ENCODE peak calls at places on chromosome 7, in four cellular contexts. One of them, this sample, is unnamed.

GRCh38 chr7:70598976-70599375 is 533.0 kb upstream of the GALNT17 start:
- DNase-seq in psoas muscle: no peak
- DNase-seq in Peyer's patch: no peak
- DNase-seq in pancreas: no peak
- DNase-seq in this sample: no peak

GRCh38 chr7:31648288-31648687 is 38.7 kb upstream of the PPP1R17 start:
- DNase-seq in psoas muscle: no peak
- DNase-seq in pancreas: no peak
- DNase-seq in Peyer's patch: no peak
- DNase-seq in this sample: no peak

GRCh38 chr7:22357311-22358175 is 589 bp upstream of the RAPGEF5 start:
- DNase-seq in pancreas: peak; percentile 43
- DNase-seq in psoas muscle: no peak
- DNase-seq in Peyer's patch: peak; percentile 58
- DNase-seq in this sample: no peak

GRCh38 chr7:154902600-154903082 is 100.3 kb downstream of the PAXIP1 start:
- DNase-seq in Peyer's patch: no peak
- DNase-seq in psoas muscle: no peak
- DNase-seq in pancreas: no peak
- DNase-seq in this sample: no peak

GRCh38 chr7:137475966-137476365 is 132.4 kb upstream of the PTN start:
- DNase-seq in pancreas: no peak
- DNase-seq in Peyer's patch: no peak
- DNase-seq in psoas muscle: no peak
- DNase-seq in this sample: no peak

GRCh38 chr7:136050462-136050847 is 73.3 kb upstream of the MTPN start:
- DNase-seq in psoas muscle: no peak
- DNase-seq in Peyer's patch: no peak
- DNase-seq in pancreas: no peak
- DNase-seq in this sample: no peak

GRCh38 chr7:141558544-141559183 is 7.5 kb downstream of the AGK start:
- DNase-seq in psoas muscle: no peak
- DNase-seq in pancreas: no peak
- DNase-seq in Peyer's patch: no peak
- DNase-seq in this sample: no peak

GRCh38 chr7:130349911-130350782 is 5.5 kb downstream of the CPA5 start:
- DNase-seq in pancreas: no peak
- DNase-seq in psoas muscle: no peak
- DNase-seq in Peyer's patch: no peak
- DNase-seq in this sample: no peak

GRCh38 chr7:18352339-18353255 is 143.0 kb upstream of the HDAC9 start:
- DNase-seq in Peyer's patch: no peak
- DNase-seq in psoas muscle: peak; percentile 30
- DNase-seq in pancreas: no peak
- DNase-seq in this sample: no peak

GRCh38 chr7:100897111-100897608 is 1.5 kb upstream of the ACHE start:
- DNase-seq in Peyer's patch: peak; percentile 88
- DNase-seq in psoas muscle: peak; percentile 77
- DNase-seq in pancreas: peak; percentile 70
- DNase-seq in this sample: peak; percentile 42

GRCh38 chr7:35630573-35630972 is 64.4 kb downstream of the HERPUD2 start:
- DNase-seq in Peyer's patch: no peak
- DNase-seq in pancreas: no peak
- DNase-seq in psoas muscle: no peak
- DNase-seq in this sample: no peak

GRCh38 chr7:39720586-39720985 is 97.2 kb downstream of the RALA start:
- DNase-seq in psoas muscle: no peak
- DNase-seq in Peyer's patch: peak; percentile 57
- DNase-seq in pancreas: peak; percentile 60
- DNase-seq in this sample: no peak

GRCh38 chr7:101941481-101942383 is 124.3 kb downstream of the CUX1 start:
- DNase-seq in psoas muscle: no peak
- DNase-seq in pancreas: no peak
- DNase-seq in Peyer's patch: peak; percentile 14
- DNase-seq in this sample: no peak

GRCh38 chr7:45658716-45659495 is 84.7 kb downstream of the ADCY1 start:
- DNase-seq in psoas muscle: no peak
- DNase-seq in pancreas: peak; percentile 8
- DNase-seq in Peyer's patch: no peak
- DNase-seq in this sample: no peak

GRCh38 chr7:44288381-44288685 is 37.1 kb downstream of the CAMK2B start:
- DNase-seq in Peyer's patch: no peak
- DNase-seq in pancreas: no peak
- DNase-seq in psoas muscle: no peak
- DNase-seq in this sample: no peak

GRCh38 chr7:121341933-121342332 is 13.1 kb downstream of the WNT16 start:
- DNase-seq in pancreas: no peak
- DNase-seq in Peyer's patch: no peak
- DNase-seq in psoas muscle: no peak
- DNase-seq in this sample: no peak

GRCh38 chr7:88116395-88116794 is 103.4 kb downstream of the SRI start:
- DNase-seq in Peyer's patch: no peak
- DNase-seq in pancreas: no peak
- DNase-seq in psoas muscle: no peak
- DNase-seq in this sample: no peak

GRCh38 chr7:37083311-37084096 is 359.2 kb upstream of the AOAH start:
- DNase-seq in psoas muscle: peak; percentile 65
- DNase-seq in pancreas: no peak
- DNase-seq in Peyer's patch: no peak
- DNase-seq in this sample: no peak

GRCh38 chr7:4707980-4708411 is 25.9 kb downstream of the FOXK1 start:
- DNase-seq in Peyer's patch: no peak
- DNase-seq in pancreas: no peak
- DNase-seq in psoas muscle: no peak
- DNase-seq in this sample: no peak

GRCh38 chr7:114107522-114107921 is 188.7 kb upstream of the PPP1R3A start:
- DNase-seq in Peyer's patch: no peak
- DNase-seq in pancreas: no peak
- DNase-seq in psoas muscle: no peak
- DNase-seq in this sample: no peak

GRCh38 chr7:140333209-140333608 is 65.1 kb downstream of the SLC37A3 start:
- DNase-seq in psoas muscle: no peak
- DNase-seq in pancreas: no peak
- DNase-seq in Peyer's patch: no peak
- DNase-seq in this sample: no peak

GRCh38 chr7:19470031-19470430 is 238.8 kb downstream of the POLR1F start:
- DNase-seq in psoas muscle: no peak
- DNase-seq in Peyer's patch: no peak
- DNase-seq in pancreas: no peak
- DNase-seq in this sample: no peak

GRCh38 chr7:132576723-132577089 is 436 bp upstream of the PLXNA4 start:
- DNase-seq in Peyer's patch: no peak
- DNase-seq in pancreas: no peak
- DNase-seq in psoas muscle: no peak
- DNase-seq in this sample: no peak

GRCh38 chr7:140904081-140904480 is 20.6 kb downstream of the BRAF start:
- DNase-seq in Peyer's patch: no peak
- DNase-seq in pancreas: no peak
- DNase-seq in psoas muscle: no peak
- DNase-seq in this sample: no peak

GRCh38 chr7:44808914-44809393 is 12.5 kb downstream of the PPIA start:
- DNase-seq in psoas muscle: no peak
- DNase-seq in Peyer's patch: no peak
- DNase-seq in pancreas: no peak
- DNase-seq in this sample: no peak

GRCh38 chr7:670501-671390 is 55.8 kb upstream of the DNAAF5 start:
- DNase-seq in pancreas: no peak
- DNase-seq in Peyer's patch: peak; percentile 33
- DNase-seq in psoas muscle: no peak
- DNase-seq in this sample: no peak

GRCh38 chr7:671415-672042 is 55.0 kb upstream of the DNAAF5 start:
- DNase-seq in Peyer's patch: peak; percentile 9
- DNase-seq in pancreas: no peak
- DNase-seq in psoas muscle: no peak
- DNase-seq in this sample: no peak

GRCh38 chr7:668139-668871 is 58.2 kb upstream of the DNAAF5 start:
- DNase-seq in Peyer's patch: peak; percentile 30
- DNase-seq in pancreas: no peak
- DNase-seq in psoas muscle: no peak
- DNase-seq in this sample: no peak

GRCh38 chr7:666454-667292 is 59.8 kb upstream of the DNAAF5 start:
- DNase-seq in Peyer's patch: peak; percentile 27
- DNase-seq in psoas muscle: no peak
- DNase-seq in pancreas: no peak
- DNase-seq in this sample: no peak

DNA sequence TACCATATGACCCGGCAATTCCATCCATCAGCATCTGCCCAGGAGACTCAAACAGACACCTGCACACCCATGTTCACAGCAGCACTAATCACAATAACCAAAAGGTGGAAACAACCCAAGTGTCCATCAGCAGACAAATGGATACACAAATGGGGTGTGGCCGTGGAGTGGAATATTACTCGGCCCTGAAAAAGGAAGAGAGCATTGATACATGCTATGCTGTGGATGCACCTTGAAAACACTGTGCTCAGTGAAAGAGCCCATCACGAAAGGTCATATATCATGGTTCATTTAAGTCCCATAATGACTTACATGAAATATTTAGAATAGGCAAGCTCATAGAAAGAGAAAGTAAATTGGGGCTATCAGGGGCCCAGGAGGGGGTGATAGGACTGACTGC is 57.5 kb upstream of the DNAAF5 start:
- DNase-seq in pancreas: no peak
- DNase-seq in psoas muscle: no peak
- DNase-seq in Peyer's patch: peak; percentile 4
- DNase-seq in this sample: no peak
- H3K27ac ChIP-seq in pancreas: no peak overlapping the region
- H3K27ac ChIP-seq in psoas muscle: no peak overlapping the region
- H3K27ac ChIP-seq in Peyer's patch: peak overlapping the region; percentile 66
- H3K27ac ChIP-seq in this sample: no peak overlapping the region

DNA sequence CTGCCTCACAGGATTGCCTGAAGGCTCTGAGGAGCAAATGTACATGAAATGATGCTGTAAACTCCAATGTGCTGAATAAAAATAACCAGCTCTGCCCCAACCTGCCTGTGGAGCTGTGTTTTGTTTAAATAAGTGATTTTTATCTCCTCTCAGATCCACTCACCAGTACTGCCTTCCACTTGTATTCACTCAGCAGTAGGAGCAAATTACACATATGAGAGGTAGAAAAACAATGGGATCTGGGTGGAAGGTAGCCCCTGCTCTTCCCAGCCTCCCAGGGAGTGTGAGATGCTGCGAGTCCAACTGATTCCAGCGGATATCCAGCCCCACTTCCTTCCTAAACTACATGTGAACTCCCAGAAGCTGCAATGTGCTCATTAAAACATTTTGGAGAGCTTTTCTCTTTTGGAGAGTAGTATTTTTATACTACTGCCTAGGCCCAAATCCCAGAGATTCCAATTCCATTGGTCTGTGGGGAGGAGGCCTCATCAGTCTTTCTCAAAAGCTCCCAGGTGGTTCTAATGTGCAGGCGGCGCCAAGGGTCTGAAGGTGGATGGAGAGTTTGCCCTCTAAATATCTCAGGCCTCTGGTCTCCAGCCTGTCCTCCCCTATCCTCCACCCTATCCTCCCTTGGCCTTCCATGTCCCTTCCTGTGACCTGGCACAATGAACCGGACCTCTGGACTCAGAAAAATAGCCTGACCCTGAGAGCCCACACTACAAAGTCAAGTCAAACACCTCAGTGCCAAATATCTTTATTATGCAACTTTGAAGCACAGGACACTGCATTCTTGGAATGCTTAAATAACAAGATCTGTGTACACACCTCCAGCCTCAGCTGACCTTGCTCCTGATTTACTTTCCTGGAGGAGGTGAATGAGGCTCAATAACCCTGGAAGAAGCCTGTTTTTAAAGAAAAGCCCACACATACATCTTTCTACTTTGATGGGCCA is 46.2 kb downstream of the CPVL start:
- DNase-seq in Peyer's patch: no peak
- DNase-seq in psoas muscle: no peak
- DNase-seq in pancreas: no peak
- DNase-seq in this sample: no peak
- H3K4me1 ChIP-seq in Peyer's patch: no peaks in the 10 kb centered on the region
- H3K4me1 ChIP-seq in psoas muscle: peaks cover 17% of the 10 kb centered on the region
- H3K4me1 ChIP-seq in pancreas: no peaks in the 10 kb centered on the region
- H3K4me1 ChIP-seq in this sample: no peaks in the 10 kb centered on the region

DNA sequence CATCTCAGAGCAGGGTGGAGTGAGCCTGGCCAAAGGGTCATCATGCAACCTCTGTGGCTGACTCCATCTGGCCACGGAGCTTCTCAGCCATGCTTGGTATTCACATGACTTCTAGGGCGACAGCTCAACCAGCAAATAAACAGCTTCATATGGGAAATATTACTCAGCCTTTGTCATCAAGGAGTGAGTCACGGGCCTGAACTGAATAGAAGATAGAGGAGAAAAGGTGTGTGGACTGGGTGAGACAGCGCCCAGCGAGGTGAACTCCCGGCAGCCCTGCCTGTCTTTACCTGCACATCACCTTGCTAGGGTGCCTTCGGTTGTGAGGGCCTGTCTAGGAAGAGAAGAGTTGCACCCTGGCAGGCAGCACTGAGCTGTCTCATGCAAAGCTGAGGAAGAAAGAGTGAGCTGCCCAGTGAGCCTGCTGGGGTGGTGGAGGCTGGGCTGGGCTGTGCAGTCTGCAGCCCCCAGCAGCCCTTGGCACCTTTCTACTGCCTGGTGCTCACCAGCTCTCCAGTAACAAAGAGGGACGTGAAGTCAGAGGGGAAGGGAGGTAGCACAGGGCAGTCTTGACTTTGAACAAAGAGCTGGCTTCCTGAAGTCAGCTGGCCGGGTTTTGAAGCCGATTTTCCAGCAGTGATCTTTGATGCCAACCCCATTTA is 114.2 kb downstream of the EGFR start:
- DNase-seq in pancreas: no peak
- DNase-seq in psoas muscle: no peak
- DNase-seq in Peyer's patch: peak; percentile 78
- DNase-seq in this sample: no peak
- H3K27ac ChIP-seq in pancreas: peak overlapping the region; percentile 39
- H3K27ac ChIP-seq in psoas muscle: peak overlapping the region; percentile 97
- H3K27ac ChIP-seq in Peyer's patch: peak overlapping the region; percentile 58
- H3K27ac ChIP-seq in this sample: no peak overlapping the region

DNA sequence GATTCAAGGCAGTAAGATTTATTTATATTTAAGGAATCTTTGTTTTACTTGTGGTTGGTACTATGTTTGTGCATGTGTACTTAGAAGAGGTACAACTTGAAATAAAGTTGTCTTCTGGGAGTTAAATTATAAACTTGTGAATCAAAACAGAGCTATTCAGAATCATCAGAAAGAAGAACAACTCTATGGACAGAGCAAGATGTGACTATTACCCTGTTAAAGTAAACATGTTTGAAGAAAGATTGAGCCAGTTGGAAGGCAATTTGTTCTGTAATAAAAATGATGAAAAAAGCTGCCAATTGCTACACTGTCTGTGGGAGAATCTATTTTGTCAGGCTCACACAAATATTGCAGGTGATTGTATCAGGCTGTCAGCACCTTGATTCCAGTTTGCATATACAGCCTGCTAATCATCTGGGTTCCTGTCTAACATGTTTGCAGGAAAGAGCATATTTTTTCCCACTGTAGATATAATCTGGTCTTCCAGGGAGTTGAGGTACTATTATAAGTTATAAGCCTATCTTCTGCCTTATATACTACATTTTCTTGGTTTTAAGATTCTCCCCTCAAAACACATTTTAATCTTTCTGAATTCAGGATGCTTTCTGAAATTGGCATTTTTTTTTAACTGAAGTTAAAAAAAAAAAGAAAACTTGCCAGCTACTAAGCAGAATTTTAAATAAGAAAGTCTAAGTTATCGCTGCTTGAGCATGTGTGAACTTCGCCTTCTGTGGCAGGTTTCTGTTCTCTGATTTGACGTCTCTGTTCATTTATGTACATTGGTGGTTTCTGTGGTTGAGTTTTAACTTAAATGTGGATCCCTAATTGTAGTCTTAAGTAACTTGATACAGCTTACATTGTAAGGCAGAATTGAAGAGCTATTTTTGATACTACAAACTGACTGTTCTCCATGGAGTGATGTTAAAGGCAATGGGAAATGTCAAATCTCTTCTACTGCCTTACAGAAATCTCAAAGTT is 46.0 kb downstream of the ZNRF2 start:
- DNase-seq in pancreas: no peak
- DNase-seq in Peyer's patch: no peak
- DNase-seq in psoas muscle: no peak
- DNase-seq in this sample: peak; percentile 70
- H3K4me1 ChIP-seq in pancreas: peaks cover 5% of the 10 kb centered on the region
- H3K4me1 ChIP-seq in Peyer's patch: no peaks in the 10 kb centered on the region
- H3K4me1 ChIP-seq in psoas muscle: peaks cover 27% of the 10 kb centered on the region
- H3K4me1 ChIP-seq in this sample: peaks cover 36% of the 10 kb centered on the region